ENCODE peak calls at places on chromosomes 16 and 17, in four cellular contexts. G is astrocyte, O is esophagus squamous epithelium, Q is stomach. E is an unnamed sample.
A peak's percentile ranks its signal among the peaks of the same experiment; 100 is the strongest.

GRCh38 chr17:60559995-60560859 is 34.2 kb upstream of the APPBP2 start:
- DNase-seq in G (no peak), O (no peak), Q (peak; percentile 69), E (no peak)

GRCh38 chr17:4944554-4945175 is 3.7 kb downstream of the PFN1 start:
- DNase-seq in G (no peak), O (no peak), Q (no peak), E (no peak)

GRCh38 chr17:36808181-36808661 is 129.1 kb upstream of the LHX1 start:
- DNase-seq in G (peak; percentile 9), O (no peak), Q (no peak), E (no peak)

GRCh38 chr17:60989846-60990245 is 312.2 kb downstream of the BCAS3 start:
- DNase-seq in G (no peak), O (no peak), Q (no peak), E (no peak)

GRCh38 chr17:63132509-63132911 is 166.5 kb downstream of the TANC2 start:
- DNase-seq in G (peak; percentile 37), O (no peak), Q (no peak), E (no peak)

GRCh38 chr17:1201132-1201702 is 21.4 kb upstream of the ABR start:
- DNase-seq in G (no peak), O (no peak), Q (no peak), E (no peak)

GRCh38 chr17:15917439-15918027 is 27.4 kb upstream of the ADORA2B start:
- DNase-seq in G (no peak), O (no peak), Q (no peak), E (no peak)

GRCh38 chr17:48647103-48647963 is 21.2 kb upstream of the HOXB9 start:
- DNase-seq in G (no peak), O (no peak), Q (no peak), E (no peak)

GRCh38 chr16:30658731-30659506 is 688 bp downstream of the FBRS start:
- DNase-seq in G (peak; percentile 90), O (peak; percentile 93), Q (peak; percentile 73), E (peak; percentile 68)

GRCh38 chr17:55324296-55324978 is 59.7 kb downstream of the HLF start:
- DNase-seq in G (no peak), O (no peak), Q (no peak), E (no peak)

GRCh38 chr16:50209548-50210265 is 56.6 kb downstream of the TENT4B start:
- DNase-seq in G (no peak), O (no peak), Q (no peak), E (no peak)

GRCh38 chr17:9408381-9408780 is 167.2 kb downstream of the STX8 start:
- DNase-seq in G (peak; percentile 93), O (no peak), Q (no peak), E (no peak)

GRCh38 chr16:22063888-22064467 is 28.4 kb upstream of the VWA3A start:
- DNase-seq in G (no peak), O (no peak), Q (no peak), E (no peak)

GRCh38 chr16:86580063-86580797 is 1.9 kb downstream of the FOXL1 start:
- DNase-seq in G (no peak), O (no peak), Q (no peak), E (no peak)
- H3K27me3 ChIP-seq in G (no peaks in the 10 kb centered on the region), O (peaks cover 8% of the 10 kb centered on the region), Q (peaks cover 88% of the 10 kb centered on the region), E (no peaks in the 10 kb centered on the region)

DNA sequence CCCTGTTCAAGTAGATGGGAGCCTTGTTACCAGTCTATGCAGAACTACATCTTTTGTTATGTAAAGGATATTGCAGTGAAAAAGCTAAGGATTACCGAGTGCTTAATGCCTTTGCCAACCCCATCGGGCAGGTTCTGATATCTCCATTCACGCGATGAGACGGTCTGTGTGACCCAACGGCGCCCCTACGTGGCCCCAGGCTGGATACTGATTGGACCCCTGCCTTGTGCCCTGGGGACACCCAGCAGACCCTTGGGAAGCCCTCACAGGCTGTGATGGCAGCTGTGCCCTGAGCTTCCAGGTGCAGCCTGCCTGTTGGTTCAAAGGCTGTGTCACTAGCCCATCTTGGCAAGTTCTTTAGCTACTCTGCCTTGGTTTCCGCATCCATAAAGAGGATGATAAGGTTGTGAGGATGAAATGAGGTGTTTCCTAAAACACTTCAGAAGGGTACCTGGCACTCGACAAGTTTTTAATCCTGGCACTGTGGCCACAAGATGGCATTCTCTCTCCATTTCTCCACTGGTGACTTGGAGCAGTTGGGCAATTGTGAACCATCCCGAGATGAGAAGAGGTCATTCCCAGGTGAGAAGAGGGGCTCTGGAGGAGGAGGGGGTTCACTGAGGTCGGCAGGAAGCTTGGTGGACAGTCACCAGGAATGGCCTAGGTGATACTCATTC is 33.6 kb downstream of the HAPSTR1 start:
- DNase-seq in G (no peak), O (no peak), Q (no peak), E (no peak)
- TF ChIP-seq CTCF in G (no peak), O (no peak), Q (no peak), E (no peak)

GRCh38 chr16:86379505-86379846 is 130.9 kb upstream of the FOXF1 start:
- DNase-seq in G (peak; percentile 61), O (no peak), Q (no peak), E (no peak)

GRCh38 chr16:86382774-86383407 is 127.4 kb upstream of the FOXF1 start:
- DNase-seq in G (no peak), O (no peak), Q (no peak), E (no peak)

GRCh38 chr16:86380045-86380444 is 130.3 kb upstream of the FOXF1 start:
- DNase-seq in G (no peak), O (no peak), Q (no peak), E (no peak)

GRCh38 chr16:86382067-86382773 is 128.1 kb upstream of the FOXF1 start:
- DNase-seq in G (no peak), O (no peak), Q (no peak), E (no peak)

DNA sequence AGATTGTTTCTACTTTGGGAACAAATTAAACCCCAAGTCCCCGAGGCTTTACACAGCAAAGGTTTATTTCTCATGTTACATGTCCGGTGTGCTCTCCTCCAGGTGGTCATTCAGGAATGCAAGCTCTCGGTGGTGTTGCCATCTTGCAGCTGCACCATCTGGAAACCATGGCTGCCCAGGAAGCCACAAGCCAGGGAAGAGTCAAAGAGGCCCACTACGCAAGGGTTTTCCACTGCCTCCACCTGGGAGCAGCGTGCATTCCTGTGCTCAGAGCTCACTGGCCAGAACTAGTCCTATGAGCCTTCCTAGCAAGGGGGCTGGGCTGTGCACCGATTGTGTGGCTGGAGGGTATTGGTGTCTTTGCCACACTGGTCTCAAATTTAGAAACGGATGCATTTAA is 128.8 kb upstream of the FOXF1 start:
- DNase-seq in G (no peak), O (no peak), Q (no peak), E (no peak)
- H3K27me3 ChIP-seq in G (no peaks in the 10 kb centered on the region), O (no peaks in the 10 kb centered on the region), Q (peaks cover 11% of the 10 kb centered on the region), E (no peaks in the 10 kb centered on the region)

GRCh38 chr17:79332011-79332410 is 257.4 kb downstream of the ENGASE start:
- DNase-seq in G (no peak), O (no peak), Q (no peak), E (no peak)
- TF ChIP-seq CTCF in G (no peak), O (no peak), Q (no peak), E (no peak)

DNA sequence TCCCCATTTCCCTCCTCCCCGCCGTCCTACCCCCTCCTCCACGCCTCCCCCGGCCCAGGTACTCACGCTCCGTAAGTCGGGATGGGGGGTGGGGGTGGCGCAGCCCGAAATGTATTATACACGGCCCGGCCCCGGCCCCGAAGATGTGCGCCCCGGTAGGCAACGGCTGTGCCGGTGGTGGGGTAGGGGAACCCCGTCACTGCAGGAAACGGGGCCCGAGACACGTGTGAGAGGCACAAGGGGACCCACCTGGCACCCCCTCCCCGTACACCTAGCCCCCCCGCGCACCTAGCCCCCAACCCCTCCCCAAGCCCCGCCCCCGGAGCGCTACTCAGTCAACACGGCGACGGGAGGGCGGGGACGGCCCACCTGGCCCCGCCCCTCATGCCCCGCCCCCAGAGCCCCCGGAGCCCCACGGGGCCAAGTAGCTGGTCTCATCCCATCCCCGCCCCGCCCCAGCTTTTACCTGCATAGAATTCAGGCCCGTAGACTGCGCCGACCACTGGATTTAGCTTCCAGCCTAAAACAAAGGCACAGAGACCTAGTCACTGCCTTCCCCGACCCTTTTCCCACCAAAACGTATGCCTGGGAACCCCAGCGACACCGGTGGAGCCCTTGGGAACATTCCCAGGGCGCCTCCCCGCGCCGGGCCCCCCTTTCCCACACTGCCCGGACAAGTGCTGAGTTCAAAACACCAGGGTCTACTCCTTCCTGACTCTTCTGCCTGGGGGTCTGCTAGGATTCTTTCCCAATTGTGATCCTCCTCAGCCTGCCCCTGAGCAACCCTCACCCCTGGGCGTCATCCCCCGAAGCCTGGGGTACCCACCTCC is 22.8 kb downstream of the ENGASE start:
- DNase-seq in G (no peak), O (no peak), Q (no peak), E (no peak)
- H3K27me3 ChIP-seq in G (peaks cover 17% of the 10 kb centered on the region), O (peaks cover 4% of the 10 kb centered on the region), Q (peaks cover 100% of the 10 kb centered on the region), E (peaks cover 7% of the 10 kb centered on the region)

GRCh38 chr17:50151937-50152547 is 1.6 kb upstream of the PPP1R9B start:
- DNase-seq in G (peak; percentile 80), O (peak; percentile 46), Q (peak; percentile 83), E (peak; percentile 90)
- TF ChIP-seq CTCF in G (no peak), O (no peak), Q (no peak), E (no peak)

DNA sequence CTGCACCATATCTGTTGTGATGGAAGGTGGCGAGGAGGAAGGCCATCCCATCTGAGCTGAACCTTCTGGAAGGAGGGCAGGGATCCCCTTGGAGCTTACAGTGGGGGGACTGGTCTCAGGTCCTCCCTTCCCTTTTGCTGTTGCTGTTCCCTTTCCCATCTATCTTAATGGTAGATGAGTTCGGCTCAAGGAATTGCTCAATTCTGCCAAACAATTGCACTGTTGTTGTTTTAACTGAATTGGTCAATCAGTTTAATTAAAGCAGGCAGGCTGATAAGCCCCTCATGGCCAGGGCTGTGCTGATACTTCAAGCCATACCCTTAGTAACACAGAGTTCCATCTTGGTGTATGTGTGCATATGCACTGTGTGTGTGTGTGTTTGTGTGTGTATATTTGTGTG is 220.4 kb upstream of the FOXF1 start:
- DNase-seq in G (no peak), O (no peak), Q (no peak), E (no peak)
- H3K27me3 ChIP-seq in G (peaks cover 81% of the 10 kb centered on the region), O (peaks cover 4% of the 10 kb centered on the region), Q (peaks cover 83% of the 10 kb centered on the region), E (no peaks in the 10 kb centered on the region)

GRCh38 chr16:13378151-13378550 is 476.8 kb downstream of the SHISA9 start:
- DNase-seq in G (no peak), O (no peak), Q (no peak), E (no peak)
- TF ChIP-seq CTCF in G (no peak), O (no peak), Q (no peak), E (no peak)

DNA sequence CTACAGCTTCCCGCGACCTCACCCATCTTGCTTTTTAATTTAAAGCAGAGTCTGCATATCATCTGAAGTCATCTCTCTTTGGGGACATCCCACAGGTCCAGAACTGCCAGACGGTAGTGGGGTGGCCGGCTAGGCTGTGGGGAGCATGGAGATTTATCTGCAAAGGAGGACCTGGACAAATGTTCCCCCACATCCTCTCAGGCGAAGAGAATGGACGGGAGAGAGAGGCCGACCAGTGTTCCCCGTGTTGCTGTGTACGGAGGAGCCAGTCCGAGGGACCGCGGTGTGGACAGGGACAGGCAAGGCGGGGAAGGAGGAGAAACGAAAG is 663 bp upstream of the MT1M start:
- DNase-seq in G (no peak), O (no peak), Q (no peak), E (no peak)
- H3K27me3 ChIP-seq in G (peaks cover 57% of the 10 kb centered on the region), O (no peaks in the 10 kb centered on the region), Q (peaks cover 49% of the 10 kb centered on the region), E (no peaks in the 10 kb centered on the region)